ENCODE peak calls at places on chromosomes 16 and 17, in nine cellular contexts. L is K562, X is transverse colon, D is stomach, S is H1, Y is sigmoid colon, O is esophagus muscularis mucosa, C is upper lobe of left lung, E is GM12878. P is an unnamed sample.
A peak's percentile ranks its signal among the peaks of the same experiment; 100 is the strongest.

GRCh38 chr17:55067697-55068439 is 99.3 kb downstream of the STXBP4 start:
- DNase-seq in L (peak; percentile 37), X (no peak), D (no peak), S (no peak), Y (no peak), O (no peak), C (no peak), E (no peak), P (no peak)

GRCh38 chr16:89187337-89188063 is 12.8 kb downstream of the SLC22A31 start:
- DNase-seq in L (peak; percentile 32), X (no peak), D (no peak), S (no peak), Y (no peak), O (no peak), C (no peak), E (no peak), P (no peak)

GRCh38 chr16:72961115-72961832 is 86.7 kb downstream of the ZFHX3 start:
- DNase-seq in L (peak; percentile 27), X (no peak), D (no peak), S (no peak), Y (peak; percentile 57), O (no peak), C (no peak), E (no peak), P (no peak)

GRCh38 chr16:81265658-81266451 is 27.4 kb downstream of the BCO1 start:
- DNase-seq in L (no peak), X (peak; percentile 85), D (peak; percentile 93), S (no peak), Y (peak; percentile 95), O (no peak), C (peak; percentile 64), E (no peak), P (no peak)

GRCh38 chr17:43632231-43632630 is 29.5 kb downstream of the MEOX1 start:
- DNase-seq in L (no peak), X (no peak), D (no peak), S (no peak), Y (no peak), O (no peak), C (no peak), E (no peak), P (no peak)

GRCh38 chr16:89373355-89374110 is 116.8 kb downstream of the ANKRD11 start:
- DNase-seq in L (no peak), X (no peak), D (no peak), S (no peak), Y (peak; percentile 85), O (no peak), C (no peak), E (no peak), P (no peak)

GRCh38 chr17:13372432-13372831 is 229.3 kb downstream of the HS3ST3A1 start:
- DNase-seq in L (no peak), X (no peak), D (no peak), S (no peak), Y (no peak), O (no peak), C (no peak), E (no peak), P (no peak)

GRCh38 chr16:66266436-66267286 is 99.8 kb upstream of the CDH5 start:
- DNase-seq in L (no peak), X (peak; percentile 27), D (no peak), S (no peak), Y (peak; percentile 86), O (no peak), C (no peak), E (no peak), P (peak; percentile 87)

GRCh38 chr16:70682239-70683145 is 3.4 kb downstream of the MTSS2 start:
- DNase-seq in L (no peak), X (no peak), D (no peak), S (no peak), Y (no peak), O (no peak), C (no peak), E (no peak), P (no peak)

GRCh38 chr17:63697341-63698286 is 2.3 kb downstream of the LIMD2 start:
- DNase-seq in L (peak; percentile 48), X (peak; percentile 83), D (peak; percentile 73), S (no peak), Y (no peak), O (no peak), C (peak; percentile 82), E (peak; percentile 82), P (no peak)

GRCh38 chr16:49630783-49631182 is 225.1 kb downstream of the ZNF423 start:
- DNase-seq in L (no peak), X (no peak), D (no peak), S (no peak), Y (peak; percentile 26), O (no peak), C (no peak), E (no peak), P (no peak)

DNA sequence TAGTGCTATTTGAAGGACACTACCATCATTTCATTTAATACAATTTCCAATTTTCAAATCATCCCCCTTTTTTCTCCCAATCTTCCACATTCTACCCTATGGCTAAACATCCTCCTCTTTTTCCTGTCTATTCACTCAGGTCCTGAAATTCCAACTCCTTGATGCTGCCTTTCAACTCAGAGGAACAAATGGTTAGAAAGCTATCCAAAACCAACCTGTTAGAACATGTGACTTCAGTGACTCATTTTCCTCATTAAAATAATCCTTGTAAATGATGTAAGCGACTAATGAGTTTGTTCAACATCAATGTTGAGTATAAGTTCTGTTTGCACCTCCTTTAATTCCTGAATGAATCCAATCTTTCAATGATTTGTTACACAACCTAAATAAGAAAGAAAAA is 5.5 kb downstream of the PSMD12 start:
- DNase-seq in L (no peak), X (no peak), D (no peak), S (no peak), Y (no peak), O (no peak), C (no peak), E (no peak), P (no peak)
- TF ChIP-seq POLR2A in L (no peak), X (no peak), D (no peak), S (no peak), Y (no peak), O (no peak), C (no peak), E (no peak), P (no peak)

DNA sequence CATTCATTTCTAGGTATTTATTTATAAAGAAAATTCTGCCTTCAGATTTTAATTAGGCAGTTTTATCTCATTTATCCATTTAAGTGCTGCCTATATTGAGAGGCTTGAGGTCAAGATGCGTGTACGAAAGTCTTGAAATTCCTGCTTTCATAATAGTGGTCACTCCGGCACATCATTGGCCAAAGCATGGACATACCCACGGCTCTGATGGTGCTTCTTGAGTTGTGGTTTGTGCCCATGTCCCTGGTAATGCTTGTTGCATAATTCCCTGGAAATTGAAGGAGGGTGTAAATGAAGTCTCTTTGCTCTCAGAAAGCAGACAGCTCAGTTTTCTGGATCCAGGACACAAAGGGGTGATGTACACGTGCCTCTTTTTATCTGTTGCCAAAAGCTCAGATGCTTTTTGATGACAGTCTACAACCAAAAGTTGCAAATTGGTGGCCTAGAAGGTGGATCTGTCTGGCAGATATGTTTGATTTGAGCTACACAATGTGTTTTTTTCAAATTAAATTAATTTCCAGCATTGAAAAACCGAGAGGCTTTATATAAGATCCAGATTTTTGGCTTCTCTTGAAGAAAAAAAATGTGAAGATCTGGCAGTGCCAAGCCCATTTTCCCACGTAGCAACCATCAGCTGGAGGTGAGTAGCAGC is 94.4 kb downstream of the SHISA9 start:
- DNase-seq in L (no peak), X (no peak), D (no peak), S (no peak), Y (no peak), O (no peak), C (no peak), E (no peak), P (no peak)
- TF ChIP-seq EP300 in L (no peak), X (no peak), D (no peak), S (no peak), Y (no peak), O (no peak), C (no peak), E (no peak), P (no peak)

DNA sequence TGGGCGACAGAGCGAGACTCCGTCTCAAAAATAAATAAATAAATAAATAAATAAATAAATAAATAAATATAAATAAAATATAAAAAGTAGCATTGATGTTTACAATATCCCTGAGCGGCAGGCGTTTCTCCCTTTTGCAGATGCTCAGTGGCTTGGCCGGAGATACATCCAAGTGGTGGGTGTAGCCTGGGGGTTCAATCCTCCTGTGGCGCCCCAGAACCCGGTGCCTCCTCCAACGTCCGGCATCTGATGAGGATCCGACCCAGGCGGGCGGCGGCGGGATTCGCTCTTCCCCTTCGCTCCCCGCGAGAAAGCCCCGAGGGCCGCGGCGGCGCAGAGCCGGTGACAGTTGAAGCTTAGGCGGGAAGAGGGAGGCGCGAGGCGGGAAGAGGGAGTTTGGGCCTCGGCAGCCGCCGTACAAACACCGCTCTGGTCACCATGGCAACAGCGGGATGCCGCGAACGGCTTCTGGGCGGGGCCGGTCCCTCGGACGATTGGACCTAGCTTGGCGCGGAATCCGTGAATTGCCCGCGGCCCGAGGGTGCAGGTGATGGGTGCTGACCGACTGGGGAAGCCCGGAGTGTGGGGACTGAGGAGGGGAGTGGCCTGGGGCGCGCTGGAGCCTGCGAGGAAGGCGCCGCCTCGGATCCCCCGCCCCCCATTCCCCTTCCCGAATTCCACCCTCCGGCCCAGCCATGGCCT is 12.7 kb upstream of the ALDOA start:
- DNase-seq in L (peak; percentile 95), X (peak; percentile 96), D (peak; percentile 95), S (no peak), Y (peak; percentile 97), O (peak; percentile 98), C (peak; percentile 92), E (peak; percentile 74), P (peak; percentile 95)
- TF ChIP-seq POLR2AphosphoS5 in L (no peak), X (peak; percentile 55), D (peak; percentile 97), S (no peak), Y (peak; percentile 55), O (peak; percentile 91), C (peak; percentile 82), E (no peak), P (peak; percentile 80)

DNA sequence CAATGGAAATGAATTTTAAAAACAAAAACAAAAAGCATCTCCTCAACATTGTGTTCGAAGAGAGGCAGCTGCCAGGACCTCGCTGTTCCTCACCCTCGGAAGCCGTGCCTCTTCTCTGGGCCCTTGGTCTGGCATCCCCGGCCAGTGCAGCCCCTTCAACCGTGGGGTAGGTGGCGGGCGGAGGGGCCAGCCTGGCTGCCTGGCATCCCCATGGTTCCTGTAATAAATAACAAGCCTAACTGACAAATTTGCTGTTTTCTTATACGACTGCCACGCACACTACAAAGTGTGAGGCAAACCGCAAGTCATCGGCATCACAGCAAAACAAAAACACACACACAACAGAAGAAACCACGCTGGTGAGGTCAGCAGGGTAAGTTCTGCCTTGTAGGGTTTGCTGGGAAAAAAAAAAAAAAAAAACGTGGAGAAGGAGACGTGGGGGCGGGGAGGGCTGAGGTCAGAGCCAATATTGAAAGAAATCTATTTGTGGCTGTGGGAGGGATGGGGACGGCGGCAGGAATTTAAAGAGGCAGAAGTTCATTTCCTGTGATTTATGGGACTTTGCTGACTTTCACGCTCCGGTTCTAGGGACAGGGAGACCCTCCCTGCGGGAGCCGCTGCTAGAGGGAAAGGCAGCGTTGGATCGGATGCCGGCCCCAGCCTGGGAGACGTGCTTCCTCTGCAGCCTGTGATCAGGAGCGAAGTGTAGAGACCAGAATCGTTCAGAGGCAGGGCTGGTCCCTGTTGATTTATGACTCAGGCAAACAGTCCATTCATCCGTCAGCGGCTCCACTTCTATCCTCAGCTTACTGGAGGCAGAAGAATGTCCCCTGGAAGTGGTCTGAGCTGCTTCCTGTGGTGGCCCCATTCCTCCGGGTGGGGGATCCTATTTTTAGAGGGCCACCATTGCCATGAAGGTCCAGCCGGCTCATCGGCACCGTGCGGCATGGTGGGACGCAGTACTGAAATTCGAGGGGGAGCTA is 162.8 kb downstream of the FOXL1 start:
- DNase-seq in L (no peak), X (no peak), D (no peak), S (no peak), Y (peak; percentile 50), O (no peak), C (no peak), E (no peak), P (no peak)
- TF ChIP-seq POLR2A in L (no peak), X (no peak), D (no peak), S (no peak), Y (no peak), O (no peak), C (no peak), E (no peak), P (no peak)

GRCh38 chr16:55487048-55487803 is 8.2 kb downstream of the MMP2 start:
- DNase-seq in L (no peak), X (no peak), D (no peak), S (no peak), Y (peak; percentile 90), O (no peak), C (no peak), E (no peak), P (peak; percentile 86)
- TF ChIP-seq EP300 in L (no peak), X (no peak), D (no peak), S (no peak), Y (no peak), O (no peak), C (no peak), E (no peak), P (no peak)